ENCODE peak calls at places on chromosomes 7 and 10, in seven cellular contexts. One of them, this sample, is unnamed.
A peak's percentile ranks its signal among the peaks of the same experiment; 100 is the strongest.

GRCh38 chr10:5146920-5147254 is 38.1 kb downstream of the AKR1C8 start:
- DNase-seq in sigmoid colon: no peak
- DNase-seq in CD4-positive, CD25-positive, alpha-beta regulatory T cell: no peak
- DNase-seq in colonic mucosa: no peak
- DNase-seq in PC-3: no peak
- DNase-seq in tibial nerve: no peak
- DNase-seq in iPS DF 6.9: no peak
- DNase-seq in this sample: no peak

GRCh38 chr7:95758187-95758586 is 14.2 kb upstream of the DYNC1I1 start:
- DNase-seq in sigmoid colon: no peak
- DNase-seq in CD4-positive, CD25-positive, alpha-beta regulatory T cell: no peak
- DNase-seq in colonic mucosa: no peak
- DNase-seq in PC-3: no peak
- DNase-seq in tibial nerve: no peak
- DNase-seq in iPS DF 6.9: no peak
- DNase-seq in this sample: no peak

GRCh38 chr7:86913709-86914108 is 145.7 kb downstream of the ELAPOR2 start:
- DNase-seq in sigmoid colon: no peak
- DNase-seq in CD4-positive, CD25-positive, alpha-beta regulatory T cell: no peak
- DNase-seq in colonic mucosa: no peak
- DNase-seq in PC-3: no peak
- DNase-seq in tibial nerve: no peak
- DNase-seq in iPS DF 6.9: no peak
- DNase-seq in this sample: no peak

GRCh38 chr10:75358835-75359421 is 42.6 kb downstream of the ZNF503 start:
- DNase-seq in sigmoid colon: no peak
- DNase-seq in CD4-positive, CD25-positive, alpha-beta regulatory T cell: no peak
- DNase-seq in colonic mucosa: no peak
- DNase-seq in PC-3: peak; percentile 100
- DNase-seq in tibial nerve: no peak
- DNase-seq in iPS DF 6.9: no peak
- DNase-seq in this sample: no peak

GRCh38 chr10:12586724-12587123 is 237.4 kb downstream of the CAMK1D start:
- DNase-seq in sigmoid colon: peak; percentile 38
- DNase-seq in CD4-positive, CD25-positive, alpha-beta regulatory T cell: no peak
- DNase-seq in colonic mucosa: no peak
- DNase-seq in PC-3: no peak
- DNase-seq in tibial nerve: no peak
- DNase-seq in iPS DF 6.9: no peak
- DNase-seq in this sample: no peak

GRCh38 chr10:57222603-57223002 is 861.5 kb upstream of the ZWINT start:
- DNase-seq in sigmoid colon: no peak
- DNase-seq in CD4-positive, CD25-positive, alpha-beta regulatory T cell: no peak
- DNase-seq in colonic mucosa: no peak
- DNase-seq in PC-3: no peak
- DNase-seq in tibial nerve: no peak
- DNase-seq in iPS DF 6.9: peak; percentile 73
- DNase-seq in this sample: no peak

GRCh38 chr10:59585046-59585700 is 124.5 kb downstream of the SLC16A9 start:
- DNase-seq in sigmoid colon: no peak
- DNase-seq in CD4-positive, CD25-positive, alpha-beta regulatory T cell: no peak
- DNase-seq in colonic mucosa: no peak
- DNase-seq in PC-3: peak; percentile 92
- DNase-seq in tibial nerve: no peak
- DNase-seq in iPS DF 6.9: no peak
- DNase-seq in this sample: no peak

GRCh38 chr7:134613623-134614347 is 32.9 kb upstream of the BPGM start:
- DNase-seq in sigmoid colon: no peak
- DNase-seq in CD4-positive, CD25-positive, alpha-beta regulatory T cell: no peak
- DNase-seq in colonic mucosa: no peak
- DNase-seq in PC-3: peak; percentile 95
- DNase-seq in tibial nerve: peak; percentile 68
- DNase-seq in iPS DF 6.9: no peak
- DNase-seq in this sample: no peak

GRCh38 chr7:30510124-30511074 is 5.8 kb upstream of the GGCT start:
- DNase-seq in sigmoid colon: no peak
- DNase-seq in CD4-positive, CD25-positive, alpha-beta regulatory T cell: peak; percentile 57
- DNase-seq in colonic mucosa: peak; percentile 44
- DNase-seq in PC-3: peak; percentile 61
- DNase-seq in tibial nerve: no peak
- DNase-seq in iPS DF 6.9: no peak
- DNase-seq in this sample: peak; percentile 6

GRCh38 chr7:137919987-137920386 is 73.2 kb upstream of the DGKI start:
- DNase-seq in sigmoid colon: no peak
- DNase-seq in CD4-positive, CD25-positive, alpha-beta regulatory T cell: no peak
- DNase-seq in colonic mucosa: no peak
- DNase-seq in PC-3: no peak
- DNase-seq in tibial nerve: no peak
- DNase-seq in iPS DF 6.9: no peak
- DNase-seq in this sample: no peak
- H3K27ac ChIP-seq in sigmoid colon: no peak overlapping the region
- H3K27ac ChIP-seq in CD4-positive, CD25-positive, alpha-beta regulatory T cell: peak overlapping the region; percentile 71
- H3K27ac ChIP-seq in colonic mucosa: no peak overlapping the region
- H3K27ac ChIP-seq in PC-3: no peak overlapping the region
- H3K27ac ChIP-seq in tibial nerve: no peak overlapping the region
- H3K27ac ChIP-seq in iPS DF 6.9: no peak overlapping the region
- H3K27ac ChIP-seq in this sample: no peak overlapping the region

GRCh38 chr7:50404392-50404791 is 45.8 kb downstream of the FIGNL1 start:
- DNase-seq in sigmoid colon: no peak
- DNase-seq in CD4-positive, CD25-positive, alpha-beta regulatory T cell: no peak
- DNase-seq in colonic mucosa: no peak
- DNase-seq in PC-3: no peak
- DNase-seq in tibial nerve: no peak
- DNase-seq in iPS DF 6.9: no peak
- DNase-seq in this sample: no peak
- H3K27me3 ChIP-seq in sigmoid colon: peaks cover 25% of the 10 kb centered on the region
- H3K27me3 ChIP-seq in CD4-positive, CD25-positive, alpha-beta regulatory T cell: no peaks in the 10 kb centered on the region
- H3K27me3 ChIP-seq in colonic mucosa: no peaks in the 10 kb centered on the region
- H3K27me3 ChIP-seq in PC-3: peaks cover 84% of the 10 kb centered on the region
- H3K27me3 ChIP-seq in tibial nerve: peaks cover 11% of the 10 kb centered on the region
- H3K27me3 ChIP-seq in iPS DF 6.9: no peaks in the 10 kb centered on the region
- H3K27me3 ChIP-seq in this sample: no peaks in the 10 kb centered on the region

GRCh38 chr7:27936244-27937102 is 196.5 kb downstream of the TAX1BP1 start:
- DNase-seq in sigmoid colon: no peak
- DNase-seq in CD4-positive, CD25-positive, alpha-beta regulatory T cell: no peak
- DNase-seq in colonic mucosa: no peak
- DNase-seq in PC-3: no peak
- DNase-seq in tibial nerve: no peak
- DNase-seq in iPS DF 6.9: no peak
- DNase-seq in this sample: no peak
- H3K27ac ChIP-seq in sigmoid colon: no peak overlapping the region
- H3K27ac ChIP-seq in CD4-positive, CD25-positive, alpha-beta regulatory T cell: no peak overlapping the region
- H3K27ac ChIP-seq in colonic mucosa: no peak overlapping the region
- H3K27ac ChIP-seq in PC-3: no peak overlapping the region
- H3K27ac ChIP-seq in tibial nerve: no peak overlapping the region
- H3K27ac ChIP-seq in iPS DF 6.9: no peak overlapping the region
- H3K27ac ChIP-seq in this sample: no peak overlapping the region

DNA sequence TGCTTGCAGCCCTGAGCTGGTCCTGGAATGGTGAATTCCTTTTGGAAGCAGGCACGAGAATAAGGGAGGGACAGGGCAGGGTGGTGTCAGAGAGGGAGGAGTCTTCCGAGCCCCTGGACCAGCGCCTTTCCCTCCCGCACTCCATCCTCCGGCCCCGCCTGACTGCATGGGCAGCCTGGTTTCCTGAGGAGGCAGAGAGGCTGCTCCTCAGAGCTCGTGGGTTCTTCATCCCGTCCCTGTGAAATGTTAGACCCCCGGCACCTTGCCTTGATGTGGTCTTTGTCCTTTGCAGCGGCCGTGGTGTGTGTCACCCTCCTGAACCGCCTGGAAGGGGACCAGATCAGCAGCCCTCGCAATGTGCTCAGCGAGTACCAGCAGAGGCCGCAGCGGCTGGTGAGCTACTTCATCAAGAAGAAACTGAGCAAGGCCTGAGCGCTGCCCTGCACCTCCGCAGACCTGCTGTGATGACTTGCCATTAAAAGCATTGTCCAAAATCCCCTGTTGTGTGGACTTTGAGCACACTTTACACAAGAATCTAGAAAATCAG is 18.9 kb downstream of the UPP1 start:
- DNase-seq in sigmoid colon: no peak
- DNase-seq in CD4-positive, CD25-positive, alpha-beta regulatory T cell: no peak
- DNase-seq in colonic mucosa: no peak
- DNase-seq in PC-3: no peak
- DNase-seq in tibial nerve: no peak
- DNase-seq in iPS DF 6.9: no peak
- DNase-seq in this sample: no peak
- H3K27me3 ChIP-seq in sigmoid colon: no peaks in the 10 kb centered on the region
- H3K27me3 ChIP-seq in CD4-positive, CD25-positive, alpha-beta regulatory T cell: no peaks in the 10 kb centered on the region
- H3K27me3 ChIP-seq in colonic mucosa: no peaks in the 10 kb centered on the region
- H3K27me3 ChIP-seq in PC-3: no peaks in the 10 kb centered on the region
- H3K27me3 ChIP-seq in tibial nerve: no peaks in the 10 kb centered on the region
- H3K27me3 ChIP-seq in iPS DF 6.9: no peaks in the 10 kb centered on the region
- H3K27me3 ChIP-seq in this sample: no peaks in the 10 kb centered on the region

DNA sequence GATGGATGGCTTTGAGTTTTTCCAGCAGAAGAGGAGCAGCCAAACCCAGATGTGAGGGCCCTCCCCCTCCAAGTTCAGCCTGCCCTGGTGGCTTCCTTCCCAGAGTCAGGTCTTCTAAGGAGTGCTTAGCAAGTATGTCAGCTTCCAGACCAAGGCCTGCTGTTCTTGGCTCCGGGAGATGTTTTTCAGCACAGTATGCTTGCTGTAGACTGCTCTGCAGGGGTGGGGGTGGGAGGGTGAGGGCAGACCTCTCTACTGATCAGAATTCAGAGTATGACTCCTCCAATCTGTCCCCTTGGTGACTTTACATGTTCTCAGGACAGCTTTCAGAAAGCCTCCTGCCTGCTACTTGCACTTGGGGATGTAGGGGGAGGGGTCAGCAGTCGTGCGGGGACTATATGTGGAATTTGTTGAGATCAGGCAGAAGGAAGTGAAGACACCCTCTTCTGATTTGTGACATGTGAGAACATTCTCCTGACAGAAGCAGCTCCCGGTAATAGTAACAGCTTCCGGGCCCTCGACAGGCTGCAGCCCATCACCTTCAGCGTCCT is 516.4 kb upstream of the ZMIZ1 start:
- DNase-seq in sigmoid colon: peak; percentile 95
- DNase-seq in CD4-positive, CD25-positive, alpha-beta regulatory T cell: no peak
- DNase-seq in colonic mucosa: no peak
- DNase-seq in PC-3: no peak
- DNase-seq in tibial nerve: peak; percentile 70
- DNase-seq in iPS DF 6.9: no peak
- DNase-seq in this sample: no peak
- H3K27ac ChIP-seq in sigmoid colon: peak overlapping the region; percentile 75
- H3K27ac ChIP-seq in CD4-positive, CD25-positive, alpha-beta regulatory T cell: no peak overlapping the region
- H3K27ac ChIP-seq in colonic mucosa: no peak overlapping the region
- H3K27ac ChIP-seq in PC-3: no peak overlapping the region
- H3K27ac ChIP-seq in tibial nerve: no peak overlapping the region
- H3K27ac ChIP-seq in iPS DF 6.9: no peak overlapping the region
- H3K27ac ChIP-seq in this sample: no peak overlapping the region